ENCODE peak calls at places on chromosomes 16 and 17, in nine cellular contexts. V, M, I, N, P, Z, A, F and T are unnamed samples.

GRCh38 chr17:12618557-12618956 is 47.1 kb upstream of the MYOCD start:
- DNase-seq in N (no peak), Z (no peak), M (no peak), P (no peak), F (no peak), I (no peak), V (peak), A (no peak), T (no peak)

GRCh38 chr16:67417333-67418061 is 1.2 kb upstream of the ZDHHC1 start:
- DNase-seq in Z (no peak), P (no peak), A (no peak), N (no peak), I (no peak), F (no peak), V (no peak), M (no peak), T (no peak)

GRCh38 chr17:71118039-71118438 is 948.7 kb downstream of the KCNJ2 start:
- DNase-seq in A (no peak), M (no peak), V (peak), P (no peak), Z (no peak), F (no peak), I (no peak), N (peak), T (no peak)

GRCh38 chr16:85767569-85767968 is 16.7 kb upstream of the C16orf74 start:
- DNase-seq in M (no peak), P (peak), I (no peak), N (peak), V (peak), Z (no peak), A (no peak), F (no peak), T (no peak)

GRCh38 chr16:16146380-16147315 is 76.6 kb downstream of the ABCC6 start:
- DNase-seq in I (no peak), M (no peak), F (no peak), Z (no peak), N (no peak), A (no peak), P (no peak), V (no peak), T (no peak)

GRCh38 chr17:39205112-39205526 is 5.0 kb downstream of the RPL19 start:
- DNase-seq in N (no peak), I (no peak), F (no peak), P (no peak), V (no peak), M (no peak), Z (no peak), A (no peak), T (no peak)

GRCh38 chr17:71446635-71447034 is 674.2 kb upstream of the SOX9 start:
- DNase-seq in P (no peak), M (no peak), N (peak), A (no peak), V (peak), Z (no peak), I (no peak), F (no peak), T (no peak)

GRCh38 chr17:2056221-2057129 is 1.6 kb downstream of the HIC1 start:
- DNase-seq in N (no peak), A (peak), I (no peak), Z (no peak), M (peak), F (no peak), P (no peak), V (peak), T (no peak)

GRCh38 chr16:71303938-71304337 is 14.7 kb upstream of the CMTR2 start:
- DNase-seq in F (no peak), N (peak), P (no peak), A (no peak), M (no peak), Z (no peak), V (peak), I (no peak), T (no peak)

GRCh38 chr16:2687531-2688308 is 5.4 kb downstream of the KCTD5 start:
- DNase-seq in A (no peak), I (no peak), F (no peak), P (no peak), N (no peak), V (no peak), Z (no peak), M (peak), T (no peak)

GRCh38 chr17:11986939-11987329 is 10.3 kb downstream of the ZNF18 start:
- DNase-seq in P (no peak), I (no peak), N (peak), F (peak), Z (no peak), V (peak), M (no peak), A (no peak), T (no peak)

GRCh38 chr16:23080747-23081146 is 68.5 kb downstream of the USP31 start:
- DNase-seq in F (no peak), A (no peak), N (no peak), I (no peak), M (no peak), V (no peak), P (no peak), Z (no peak), T (no peak)

GRCh38 chr16:23079683-23080221 is 69.5 kb downstream of the USP31 start:
- DNase-seq in F (no peak), N (peak), P (no peak), A (no peak), I (no peak), Z (no peak), V (no peak), M (no peak), T (no peak)

GRCh38 chr16:23082161-23082788 is 67.0 kb downstream of the USP31 start:
- DNase-seq in M (no peak), I (no peak), F (no peak), Z (no peak), A (no peak), P (no peak), V (no peak), N (no peak), T (no peak)

GRCh38 chr16:23080329-23080728 is 68.9 kb downstream of the USP31 start:
- DNase-seq in P (no peak), I (no peak), Z (no peak), M (no peak), V (no peak), A (no peak), N (no peak), F (no peak), T (no peak)

GRCh38 chr16:23081675-23082119 is 67.6 kb downstream of the USP31 start:
- DNase-seq in F (peak), I (no peak), M (no peak), V (peak), N (no peak), A (no peak), P (peak), Z (no peak), T (peak)
- TF ChIP-seq CTCF in F (peak), I (no peak), M (no peak), V (no peak), N (no peak), A (no peak), P (no peak), Z (no peak), T (no peak)

GRCh38 chr16:49439676-49440075 is 66.1 kb downstream of the C16orf78 start:
- DNase-seq in F (no peak), N (no peak), Z (no peak), V (no peak), A (no peak), M (no peak), I (no peak), P (no peak), T (no peak)

GRCh38 chr16:49442805-49443204 is 69.2 kb downstream of the C16orf78 start:
- DNase-seq in I (no peak), Z (no peak), V (no peak), M (no peak), A (no peak), F (no peak), P (no peak), N (no peak), T (no peak)

GRCh38 chr16:49439050-49439449 is 65.4 kb downstream of the C16orf78 start:
- DNase-seq in A (no peak), V (no peak), Z (peak), N (no peak), M (no peak), I (no peak), F (no peak), P (no peak), T (no peak)

GRCh38 chr16:49441366-49441780 is 67.8 kb downstream of the C16orf78 start:
- DNase-seq in M (peak), Z (peak), I (peak), N (no peak), P (no peak), A (no peak), V (no peak), F (no peak), T (no peak)

DNA sequence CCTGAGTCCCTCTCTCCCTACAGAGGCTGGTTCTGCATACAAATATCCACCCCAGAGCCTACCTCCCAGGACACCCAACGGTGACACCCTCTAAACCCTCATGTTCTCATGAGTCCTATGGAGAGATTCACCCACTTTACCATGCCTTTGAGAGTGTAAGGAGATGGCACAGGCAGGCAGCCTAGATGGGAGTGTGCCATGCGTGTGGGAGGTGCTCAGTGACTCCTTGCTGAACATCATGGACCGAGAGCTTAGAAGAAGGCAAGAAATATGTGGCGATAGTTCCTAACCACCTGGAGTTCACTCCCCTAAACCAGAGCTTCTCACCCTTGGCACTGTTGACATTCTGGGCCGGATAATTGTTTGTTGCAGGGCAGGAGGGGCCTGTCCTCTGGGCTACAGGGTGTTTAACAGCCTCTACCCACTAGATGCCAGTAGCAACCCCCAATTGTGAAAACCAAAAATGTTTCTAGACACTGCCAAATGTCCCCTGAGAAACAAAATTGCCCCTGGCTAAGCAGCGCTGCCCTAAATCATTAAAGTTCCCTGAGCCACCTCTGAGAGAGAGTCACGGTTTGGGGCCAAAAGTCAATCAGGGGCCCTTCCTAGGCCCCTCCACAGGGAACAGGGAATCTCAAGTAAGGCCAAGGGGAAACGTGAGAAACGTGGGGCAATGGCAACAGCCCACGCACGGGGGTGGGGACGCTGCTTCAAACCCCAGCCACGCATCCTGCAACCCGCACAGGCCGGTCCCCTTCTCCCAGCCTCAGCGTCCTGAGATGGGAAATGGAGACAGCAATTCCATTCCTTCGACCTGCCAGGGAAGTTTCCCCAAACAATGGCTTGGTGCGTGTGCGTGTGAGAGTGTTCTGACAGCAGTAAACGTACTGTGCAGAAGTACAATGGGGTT is 66.8 kb downstream of the C16orf78 start:
- DNase-seq in A (no peak), F (no peak), I (no peak), P (no peak), N (no peak), M (no peak), V (no peak), Z (no peak), T (no peak)
- TF ChIP-seq CTCF in A (no peak), F (no peak), I (no peak), P (no peak), N (no peak), M (no peak), V (no peak), Z (no peak), T (no peak)

GRCh38 chr16:56038564-56039098 is 152.7 kb upstream of the GNAO1 start:
- DNase-seq in I (no peak), F (no peak), P (no peak), A (no peak), Z (no peak), N (no peak), M (no peak), V (no peak), T (no peak)

GRCh38 chr16:56047307-56048234 is 143.7 kb upstream of the GNAO1 start:
- DNase-seq in F (no peak), I (no peak), N (no peak), Z (no peak), P (no peak), V (no peak), A (no peak), M (peak), T (no peak)

GRCh38 chr16:56042416-56042815 is 148.9 kb upstream of the GNAO1 start:
- DNase-seq in Z (no peak), N (no peak), V (no peak), A (no peak), P (no peak), F (no peak), M (no peak), I (peak), T (no peak)

DNA sequence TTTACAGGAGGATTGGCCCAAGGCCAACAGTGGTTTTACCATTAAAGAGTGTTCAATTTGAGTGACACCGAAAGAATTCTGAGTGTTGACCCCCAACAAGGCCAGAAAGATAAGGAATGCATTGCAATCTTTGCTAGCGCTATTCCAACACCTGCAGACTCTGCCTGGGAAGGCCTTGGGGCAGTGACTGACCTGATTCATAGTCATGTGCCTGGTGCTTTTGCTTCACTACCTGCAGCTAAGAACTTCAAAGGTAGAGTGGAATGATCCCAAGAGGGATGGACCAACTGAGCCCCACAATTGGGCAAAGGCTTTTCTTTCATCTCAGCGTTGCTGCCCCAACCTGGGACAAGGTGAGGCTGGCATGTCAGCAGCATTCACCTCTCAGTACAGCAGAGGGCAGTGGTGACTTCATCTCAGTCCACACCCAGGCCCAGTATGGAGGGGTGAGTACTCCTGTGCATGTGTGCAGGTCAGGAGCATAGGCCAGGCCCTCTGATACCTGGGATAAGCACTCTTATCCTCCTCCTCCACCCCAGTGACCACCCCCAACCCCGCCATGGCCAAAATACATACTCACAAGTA is 149.6 kb upstream of the GNAO1 start:
- DNase-seq in Z (no peak), P (no peak), F (no peak), V (no peak), N (peak), I (no peak), A (no peak), M (peak), T (no peak)
- TF ChIP-seq CTCF in Z (peak), P (peak), F (no peak), V (peak), N (peak), I (peak), A (peak), M (peak), T (no peak)

DNA sequence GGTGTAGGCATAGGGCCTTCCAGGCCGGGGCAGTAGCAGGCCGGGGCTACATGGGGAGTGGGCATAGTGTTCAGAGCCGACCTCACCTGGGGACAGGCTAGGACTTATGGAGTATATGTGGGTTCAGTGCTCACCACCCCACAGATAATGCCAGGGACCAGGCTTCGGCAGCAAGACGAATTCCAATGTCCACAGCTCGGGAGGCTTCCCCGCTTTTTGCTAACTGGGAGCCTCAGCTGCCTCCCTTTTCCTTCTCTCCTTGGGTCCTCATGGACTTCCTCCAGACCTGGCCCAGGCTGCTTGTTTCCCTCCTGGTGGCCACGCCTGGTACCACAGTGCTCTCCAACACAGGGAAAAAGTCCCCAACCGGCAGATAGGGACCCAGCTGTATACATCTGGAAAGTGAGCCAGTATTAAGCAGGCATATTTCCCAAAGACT is 20.1 kb upstream of the SLC46A1 start:
- DNase-seq in A (no peak), N (peak), F (no peak), I (no peak), M (no peak), P (no peak), Z (peak), V (no peak), T (no peak)
- TF ChIP-seq CTCF in A (peak), N (peak), F (peak), I (no peak), M (no peak), P (peak), Z (peak), V (peak), T (peak)

DNA sequence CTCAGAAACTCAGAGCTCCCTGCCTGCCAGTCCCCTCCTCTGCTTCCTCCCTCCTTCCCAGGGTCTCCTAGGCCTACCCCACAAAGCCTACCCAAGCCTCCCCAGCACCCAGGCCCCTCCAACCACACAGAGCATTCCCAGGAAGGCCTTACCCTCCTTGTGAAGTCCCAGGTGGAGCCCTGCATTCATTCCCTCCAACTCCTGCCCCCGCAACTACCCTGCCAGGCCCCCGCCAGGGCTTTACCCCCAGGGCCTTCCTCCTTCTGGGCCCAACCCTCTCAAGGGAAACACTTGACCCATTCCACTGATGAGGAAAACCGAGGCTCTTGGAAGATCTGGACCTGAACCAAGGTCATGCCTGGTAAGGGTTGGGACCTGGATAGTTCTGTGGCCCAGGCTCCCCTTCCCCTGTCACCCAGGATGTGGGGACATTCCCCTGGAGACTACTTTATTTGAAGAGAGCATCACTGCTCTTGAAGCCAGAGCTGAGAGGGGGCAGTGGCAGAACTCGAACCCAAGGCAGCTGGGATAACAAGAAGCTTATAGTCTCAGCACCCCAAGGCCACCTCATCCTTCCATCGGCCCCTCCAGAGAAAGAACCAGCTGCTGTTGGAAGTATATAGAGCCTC is 12.5 kb downstream of the PLLP start:
- DNase-seq in N (no peak), I (no peak), F (no peak), M (no peak), A (no peak), Z (no peak), V (no peak), P (no peak), T (no peak)
- TF ChIP-seq CTCF in N (no peak), I (no peak), F (no peak), M (no peak), A (no peak), Z (no peak), V (no peak), P (no peak), T (no peak)

DNA sequence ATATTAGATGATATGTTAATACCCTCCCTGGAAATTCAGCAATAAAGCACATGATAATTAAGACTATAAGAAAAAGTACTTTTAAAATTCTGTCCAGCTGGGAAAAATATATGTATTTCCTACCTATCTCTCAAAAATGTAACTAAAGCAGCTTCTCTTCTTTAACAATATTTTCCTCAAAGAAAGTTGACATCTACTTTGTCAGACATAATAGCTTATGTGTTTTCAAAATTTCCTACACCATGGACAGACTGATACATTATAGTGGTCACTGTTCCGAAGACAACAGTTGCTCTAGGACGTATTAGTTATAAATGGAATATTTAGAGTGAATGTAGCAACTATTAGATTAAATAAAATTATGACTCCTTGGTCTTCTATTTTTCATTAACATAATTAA is 131.4 kb upstream of the NACA2 start:
- DNase-seq in N (no peak), V (no peak), A (no peak), F (no peak), Z (no peak), I (no peak), P (no peak), M (no peak), T (no peak)
- TF ChIP-seq CTCF in N (no peak), V (no peak), A (no peak), F (no peak), Z (no peak), I (no peak), P (no peak), M (no peak), T (no peak)

DNA sequence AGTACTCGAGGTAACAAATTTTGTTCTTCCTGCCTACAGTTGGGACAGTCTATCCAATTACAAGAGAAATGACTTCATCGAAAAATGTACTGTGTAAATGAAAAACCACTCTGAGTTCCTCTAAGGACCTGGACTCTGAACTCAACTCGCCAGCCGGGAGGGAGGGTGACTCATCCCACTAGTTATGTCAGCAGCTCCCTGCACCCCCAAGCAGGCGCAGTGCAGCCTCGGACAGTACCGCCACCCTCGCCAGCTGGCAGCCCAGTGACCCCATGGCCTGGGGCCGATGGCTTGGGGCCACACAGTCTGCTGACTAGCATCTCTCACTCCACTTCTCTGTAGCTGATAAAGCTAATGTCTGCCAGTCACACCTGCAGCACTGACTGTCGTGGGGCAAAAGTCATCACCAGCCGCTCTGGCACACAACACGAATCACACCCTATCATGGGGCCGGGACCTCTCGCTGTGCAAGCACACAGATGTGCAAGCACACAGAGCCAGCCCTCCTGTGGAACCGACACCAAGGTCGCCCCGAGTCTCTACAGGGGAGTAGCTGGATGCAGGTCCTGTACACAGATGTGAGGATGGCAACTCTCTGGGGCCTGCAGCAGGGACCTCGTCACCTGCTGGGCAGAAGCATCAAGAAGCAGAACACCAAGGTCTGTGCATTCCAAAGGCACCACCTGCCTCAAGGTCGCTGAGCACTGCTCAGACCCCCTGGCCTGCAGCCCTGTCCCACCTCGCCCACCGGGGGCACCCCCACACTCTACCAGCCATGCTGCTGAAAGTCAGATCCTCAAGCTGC is 5.7 kb downstream of the CSNK1D start:
- DNase-seq in P (peak), N (peak), I (peak), A (peak), Z (no peak), M (peak), V (peak), F (peak), T (peak)
- TF ChIP-seq CTCF in P (no peak), N (no peak), I (no peak), A (no peak), Z (no peak), M (no peak), V (no peak), F (no peak), T (no peak)

GRCh38 chr17:58960068-58960467 is 146.6 kb downstream of the TRIM37 start:
- DNase-seq in I (no peak), V (peak), M (no peak), A (no peak), P (peak), N (peak), F (peak), Z (no peak), T (peak)
- TF ChIP-seq CTCF in I (no peak), V (peak), M (no peak), A (peak), P (peak), N (peak), F (no peak), Z (no peak), T (peak)

GRCh38 chr16:77585852-77586251 is 136.5 kb upstream of the NUDT7 start:
- DNase-seq in V (peak), N (peak), F (no peak), A (no peak), Z (no peak), I (no peak), M (no peak), P (no peak), T (no peak)
- TF ChIP-seq CTCF in V (no peak), N (no peak), F (no peak), A (no peak), Z (no peak), I (no peak), M (no peak), P (no peak), T (no peak)